ENCODE peak calls at places on chromosomes 7 and 10, in six cellular contexts. Z is cardiac muscle cell, B is BJ, P is HAP-1, E is Peyer's patch, O is IMR-90. H is an unnamed sample. For H3K27me3, the result is how much of the 10 kb centered on the place peaks cover.

GRCh38 chr7:100215895-100216294 is 3.9 kb upstream of the PVRIG start:
- DNase-seq in Z (no peak), B (no peak), P (no peak), E (no peak), O (peak), H (no peak)

GRCh38 chr7:94908204-94909022 is 1.0 kb downstream of the PPP1R9A start:
- DNase-seq in Z (peak), B (no peak), P (peak), E (peak), O (no peak), H (peak)

GRCh38 chr10:115948415-115948814 is 324.6 kb downstream of the GFRA1 start:
- DNase-seq in Z (no peak), B (no peak), P (no peak), E (no peak), O (peak), H (no peak)

GRCh38 chr10:60414877-60415585 is 25.4 kb upstream of the ANK3 start:
- DNase-seq in Z (peak), B (peak), P (no peak), E (no peak), O (peak), H (peak)

GRCh38 chr7:27423290-27423689 is 180.7 kb downstream of the EVX1 start:
- DNase-seq in Z (no peak), B (no peak), P (no peak), E (peak), O (no peak), H (peak)

GRCh38 chr10:71693377-71693776 is 26.2 kb downstream of the C10orf105 start:
- DNase-seq in Z (no peak), B (no peak), P (no peak), E (no peak), O (no peak), H (no peak)

GRCh38 chr7:33744293-33744692 is 161.0 kb upstream of the BMPER start:
- DNase-seq in Z (peak), B (no peak), P (peak), E (no peak), O (peak), H (no peak)

GRCh38 chr10:47420305-47421056 is 36.4 kb upstream of the ZNF488 start:
- DNase-seq in Z (no peak), B (no peak), P (no peak), E (no peak), O (no peak), H (no peak)

GRCh38 chr10:60224129-60224705 is 165.5 kb downstream of the ANK3 start:
- DNase-seq in Z (no peak), B (no peak), P (no peak), E (no peak), O (no peak), H (no peak)

GRCh38 chr7:29248713-29249382 is 54.3 kb downstream of the CHN2 start:
- DNase-seq in Z (no peak), B (no peak), P (no peak), E (peak), O (no peak), H (no peak)

GRCh38 chr10:66931949-66932343 is 6.1 kb downstream of the LRRTM3 start:
- DNase-seq in Z (peak), B (no peak), P (peak), E (no peak), O (no peak), H (no peak)

GRCh38 chr10:51422311-51423120 is 276.9 kb downstream of the CSTF2T start:
- DNase-seq in Z (peak), B (no peak), P (peak), E (peak), O (peak), H (peak)

GRCh38 chr7:26280097-26280496 is 11.6 kb upstream of the SNX10 start:
- DNase-seq in Z (no peak), B (no peak), P (no peak), E (no peak), O (no peak), H (no peak)

GRCh38 chr7:30880941-30881340 is 30.7 kb upstream of the AQP1 start:
- DNase-seq in Z (no peak), B (no peak), P (no peak), E (no peak), O (no peak), H (no peak)

GRCh38 chr10:60704480-60704879 is 73.8 kb upstream of the CDK1 start:
- DNase-seq in Z (no peak), B (no peak), P (peak), E (no peak), O (no peak), H (no peak)

GRCh38 chr7:155962191-155962967 is 150.1 kb upstream of the SHH start:
- DNase-seq in Z (no peak), B (no peak), P (no peak), E (peak), O (peak), H (peak)

GRCh38 chr7:51213618-51214017 is 103.0 kb downstream of the COBL start:
- DNase-seq in Z (no peak), B (no peak), P (no peak), E (no peak), O (no peak), H (no peak)

GRCh38 chr10:112362833-112363232 is 11.1 kb upstream of the ACSL5 start:
- DNase-seq in Z (no peak), B (no peak), P (no peak), E (peak), O (no peak), H (peak)

GRCh38 chr10:95445223-95445836 is 115.8 kb downstream of the SORBS1 start:
- DNase-seq in Z (no peak), B (peak), P (no peak), E (peak), O (peak), H (peak)

DNA sequence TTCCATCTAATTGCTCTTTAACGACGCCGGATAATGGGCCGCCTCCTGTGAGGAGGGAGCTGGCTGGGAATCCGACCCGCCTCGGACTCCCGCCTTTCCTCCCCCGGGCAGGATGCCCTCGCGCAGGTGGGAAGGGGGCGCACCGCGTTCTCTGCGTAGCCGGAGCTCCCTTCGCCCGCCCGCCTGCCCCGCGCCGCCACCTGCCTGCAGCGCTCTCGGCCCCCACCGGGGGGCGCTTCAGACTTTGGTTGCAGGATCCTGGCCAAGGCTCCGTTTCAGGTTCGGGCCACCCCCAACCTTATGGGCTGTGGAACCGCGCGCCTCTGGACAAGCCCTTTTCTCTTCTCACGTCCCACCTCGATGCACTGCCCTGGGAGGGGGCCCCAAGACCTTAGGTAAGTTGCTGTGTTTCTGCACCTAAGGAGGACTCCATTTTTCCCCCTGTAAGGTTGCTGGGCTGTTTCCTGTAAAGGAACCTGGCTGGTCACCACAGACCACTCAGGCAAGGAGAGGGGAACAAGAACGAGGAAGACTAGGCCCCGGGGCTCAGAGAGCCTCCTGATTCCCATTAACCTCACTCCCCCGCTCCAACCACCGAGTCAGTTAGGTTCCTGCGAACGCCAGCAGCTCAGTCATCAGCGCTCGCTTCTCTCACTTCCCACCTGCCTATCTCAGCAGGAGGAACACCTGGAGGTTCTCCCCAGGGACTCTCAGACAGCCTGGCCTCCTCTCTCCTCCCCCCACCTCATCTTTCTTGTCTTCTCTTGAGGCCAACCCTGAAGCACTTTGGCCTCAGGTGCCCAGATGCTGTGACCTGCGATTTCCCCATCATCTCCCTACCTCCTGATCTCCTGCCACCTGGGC is 11.4 kb upstream of the KAZALD1 start:
- DNase-seq in Z (peak), B (no peak), P (peak), E (peak), O (no peak), H (peak)
- H3K27me3 ChIP-seq in Z (half or more), B (under half), P (under half), E (under half), O (under half), H (under half)

DNA sequence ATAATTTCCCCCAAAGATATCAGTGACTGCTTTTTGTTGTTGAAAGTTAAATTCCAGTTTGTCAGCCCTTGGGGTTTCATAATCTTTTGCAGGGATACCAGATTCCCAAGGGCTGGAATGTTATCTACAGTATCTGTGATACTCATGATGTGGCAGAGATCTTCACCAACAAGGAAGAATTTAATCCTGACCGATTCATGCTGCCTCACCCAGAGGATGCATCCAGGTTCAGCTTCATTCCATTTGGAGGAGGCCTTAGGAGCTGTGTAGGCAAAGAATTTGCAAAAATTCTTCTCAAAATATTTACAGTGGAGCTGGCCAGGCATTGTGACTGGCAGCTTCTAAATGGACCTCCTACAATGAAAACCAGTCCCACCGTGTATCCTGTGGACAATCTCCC is 3.2 kb downstream of the CYP26A1 start:
- DNase-seq in Z (no peak), B (no peak), P (no peak), E (no peak), O (no peak), H (no peak)
- H3K4me3 ChIP-seq in Z (no peak), B (no peak), P (no peak), E (no peak), O (no peak), H (no peak)

GRCh38 chr7:54906963-54907362 is 111.9 kb upstream of the EGFR start:
- DNase-seq in Z (no peak), B (no peak), P (no peak), E (no peak), O (peak), H (no peak)
- H3K27me3 ChIP-seq in Z (under half), B (under half), P (under half), E (under half), O (under half), H (under half)

GRCh38 chr7:867406-868188 is 8.8 kb upstream of the GET4 start:
- DNase-seq in Z (no peak), B (peak), P (no peak), E (peak), O (peak), H (peak)
- H3K4me3 ChIP-seq in Z (no peak), B (no peak), P (no peak), E (no peak), O (no peak), H (no peak)

GRCh38 chr10:132106431-132106830 is 40.7 kb downstream of the JAKMIP3 start:
- DNase-seq in Z (no peak), B (no peak), P (no peak), E (peak), O (no peak), H (no peak)

GRCh38 chr10:132110091-132110490 is 44.3 kb downstream of the JAKMIP3 start:
- DNase-seq in Z (no peak), B (no peak), P (no peak), E (peak), O (no peak), H (no peak)

GRCh38 chr10:132107211-132107946 is 41.6 kb downstream of the JAKMIP3 start:
- DNase-seq in Z (no peak), B (no peak), P (no peak), E (peak), O (no peak), H (no peak)

GRCh38 chr10:132109341-132110072 is 43.8 kb downstream of the JAKMIP3 start:
- DNase-seq in Z (no peak), B (no peak), P (no peak), E (peak), O (peak), H (peak)

GRCh38 chr10:132107947-132108877 is 42.5 kb downstream of the JAKMIP3 start:
- DNase-seq in Z (no peak), B (no peak), P (no peak), E (peak), O (no peak), H (no peak)
- H3K27me3 ChIP-seq in Z (under half), B (under half), P (under half), E (under half), O (under half), H (under half)

H was measured in MG63.